ENCODE peak calls at places on chromosomes 3 and 15, in ten cellular contexts. O is neural crest cell; R is right atrium auricular region; H is BE2C; L is activated CD8-positive, alpha-beta T cell treated with anti-CD3 and anti-CD28 coated beads for 36 hours; Y is H9; W is Peyer's patch; V is MM.1S; Q is upper lobe of right lung; M is GM10248. G is an unnamed sample.

GRCh38 chr3:156317457-156317856 is 197.1 kb downstream of the KCNAB1 start:
- DNase-seq in Y (no peak), R (no peak), Q (no peak), L (no peak), O (no peak), W (no peak), V (no peak), M (no peak), H (no peak), G (no peak)

GRCh38 chr3:155418426-155418825 is 124.9 kb upstream of the STRIT1 start:
- DNase-seq in R (no peak), L (no peak), V (no peak), Q (no peak), O (peak; percentile 24), M (no peak), H (peak; percentile 38), W (no peak), Y (no peak), G (no peak)

GRCh38 chr3:189099505-189100290 is 72.1 kb upstream of the TPRG1 start:
- DNase-seq in L (no peak), R (peak; percentile 68), Y (no peak), V (no peak), M (no peak), H (no peak), Q (no peak), O (no peak), W (no peak), G (no peak)

GRCh38 chr3:120450261-120450913 is 405 bp downstream of the FSTL1 start:
- DNase-seq in L (peak; percentile 15), Y (no peak), Q (peak; percentile 73), O (peak; percentile 32), V (no peak), M (peak; percentile 36), W (peak; percentile 47), H (peak; percentile 29), R (no peak), G (peak; percentile 51)

GRCh38 chr15:57389991-57390390 is 13.7 kb downstream of the CGNL1 start:
- DNase-seq in H (no peak), R (no peak), Q (no peak), W (no peak), Y (no peak), O (no peak), L (no peak), V (no peak), M (no peak), G (no peak)

GRCh38 chr15:99729920-99730319 is 3.3 kb downstream of the LYSMD4 start:
- DNase-seq in H (peak; percentile 54), Y (no peak), O (no peak), W (peak; percentile 47), R (no peak), V (peak; percentile 19), M (no peak), L (peak; percentile 41), Q (no peak), G (peak; percentile 13)

GRCh38 chr3:171156455-171157005 is 130.0 kb upstream of the SLC2A2 start:
- DNase-seq in R (no peak), O (no peak), H (peak; percentile 28), Y (no peak), Q (no peak), V (no peak), M (no peak), W (no peak), L (no peak), G (no peak)

GRCh38 chr3:119311191-119311925 is 17.2 kb downstream of the ARHGAP31 start:
- DNase-seq in M (no peak), R (no peak), H (no peak), Q (no peak), V (no peak), W (no peak), Y (no peak), O (no peak), L (no peak), G (no peak)

GRCh38 chr3:98746882-98747281 is 16.3 kb upstream of the ST3GAL6 start:
- DNase-seq in L (no peak), W (no peak), V (no peak), Q (no peak), Y (no peak), H (no peak), R (no peak), O (no peak), M (no peak), G (no peak)

GRCh38 chr15:29805043-29805707 is 17.1 kb downstream of the TJP1 start:
- DNase-seq in O (no peak), Y (no peak), V (no peak), W (no peak), L (no peak), H (no peak), R (no peak), M (no peak), Q (no peak), G (no peak)

GRCh38 chr3:127254730-127255129 is 33.1 kb downstream of the PRR20G start:
- DNase-seq in R (peak; percentile 40), Q (no peak), O (no peak), L (no peak), M (no peak), H (peak; percentile 30), Y (no peak), W (no peak), V (peak; percentile 29), G (no peak)

GRCh38 chr3:14494973-14495300 is 45.2 kb downstream of the GRIP2 start:
- DNase-seq in H (no peak), Q (no peak), R (no peak), L (no peak), V (no peak), Y (no peak), M (no peak), O (no peak), W (no peak), G (no peak)

GRCh38 chr15:98562361-98562791 is 86.0 kb upstream of the IGF1R start:
- DNase-seq in O (no peak), R (no peak), Q (no peak), H (no peak), W (no peak), Y (no peak), V (no peak), M (no peak), L (no peak), G (peak; percentile 21)

GRCh38 chr15:69280783-69281182 is 17.9 kb upstream of the PAQR5 start:
- DNase-seq in R (no peak), V (no peak), O (no peak), L (no peak), M (no peak), W (no peak), Y (no peak), Q (no peak), H (no peak), G (no peak)

GRCh38 chr15:75578206-75578947 is 738 bp downstream of the PTPN9 start:
- DNase-seq in L (peak; percentile 15), R (no peak), W (peak; percentile 59), Y (peak; percentile 34), V (peak; percentile 50), O (peak; percentile 22), M (peak; percentile 65), H (peak; percentile 34), Q (peak; percentile 74), G (peak; percentile 47)

GRCh38 chr3:125382323-125382722 is 7.2 kb upstream of the ZNF148 start:
- DNase-seq in Y (no peak), Q (no peak), V (no peak), O (no peak), W (no peak), L (no peak), M (no peak), R (no peak), H (no peak), G (no peak)

DNA sequence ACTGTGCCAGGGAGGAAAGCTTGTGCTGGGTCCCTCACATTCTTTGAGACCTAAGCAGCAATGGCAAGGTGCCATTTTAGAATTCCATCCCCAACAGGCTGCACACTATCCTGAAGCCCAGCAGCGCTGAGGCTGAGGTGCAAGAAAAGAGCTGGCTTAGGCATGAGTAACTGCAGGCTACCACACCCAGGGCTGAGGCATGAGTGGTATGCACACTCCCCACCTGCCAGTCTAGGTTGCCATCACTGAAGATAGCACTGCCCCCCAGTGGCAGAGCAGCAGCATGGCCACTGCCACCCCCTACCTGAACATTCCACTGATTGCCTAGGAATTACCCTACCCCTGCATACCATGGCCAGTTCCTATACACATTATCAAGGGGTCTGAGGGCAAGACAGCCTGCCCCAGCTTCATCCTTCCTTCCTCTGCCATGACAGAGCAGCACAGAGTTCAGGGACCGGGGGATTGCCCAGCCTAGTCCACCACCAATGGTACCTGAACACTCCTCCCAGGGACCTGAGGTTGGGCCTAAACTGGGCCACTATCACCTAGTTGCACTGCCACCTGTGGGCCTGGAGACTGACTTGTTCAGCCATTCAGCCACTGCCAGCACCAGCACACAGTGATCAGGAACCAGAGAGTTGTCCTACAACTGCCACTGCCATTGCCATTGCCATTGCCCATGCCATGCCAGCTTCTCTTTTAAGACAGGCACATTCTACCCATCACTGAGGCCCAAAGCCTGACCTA is 129.8 kb downstream of the SATB1 start:
- DNase-seq in M (peak; percentile 49), V (peak; percentile 52), R (no peak), Y (peak; percentile 92), H (peak; percentile 37), O (no peak), W (peak; percentile 47), L (peak; percentile 51), Q (peak; percentile 73), G (peak; percentile 23)
- TF ChIP-seq CTCF in M (peak; percentile 65), V (peak; percentile 88), R (no peak), Y (peak; percentile 93), H (peak; percentile 64), O (peak; percentile 74), W (peak; percentile 48), L (peak; percentile 52), Q (peak; percentile 52), G (peak; percentile 28)

GRCh38 chr15:66830358-66830757 is 128.3 kb downstream of the SMAD6 start:
- DNase-seq in M (no peak), Y (no peak), V (no peak), O (no peak), W (peak; percentile 47), L (no peak), H (no peak), Q (peak; percentile 57), R (no peak), G (no peak)
- TF ChIP-seq CTCF in M (no peak), Y (no peak), V (no peak), O (no peak), W (no peak), L (no peak), H (no peak), Q (no peak), R (no peak), G (no peak)

GRCh38 chr15:61483599-61483998 is 254.5 kb upstream of the RORA start:
- DNase-seq in M (no peak), Y (no peak), O (no peak), V (no peak), Q (no peak), H (no peak), R (no peak), L (no peak), W (no peak), G (no peak)
- TF ChIP-seq CTCF in M (no peak), Y (peak; percentile 16), O (no peak), V (no peak), Q (no peak), H (no peak), R (no peak), L (no peak), W (no peak), G (no peak)

DNA sequence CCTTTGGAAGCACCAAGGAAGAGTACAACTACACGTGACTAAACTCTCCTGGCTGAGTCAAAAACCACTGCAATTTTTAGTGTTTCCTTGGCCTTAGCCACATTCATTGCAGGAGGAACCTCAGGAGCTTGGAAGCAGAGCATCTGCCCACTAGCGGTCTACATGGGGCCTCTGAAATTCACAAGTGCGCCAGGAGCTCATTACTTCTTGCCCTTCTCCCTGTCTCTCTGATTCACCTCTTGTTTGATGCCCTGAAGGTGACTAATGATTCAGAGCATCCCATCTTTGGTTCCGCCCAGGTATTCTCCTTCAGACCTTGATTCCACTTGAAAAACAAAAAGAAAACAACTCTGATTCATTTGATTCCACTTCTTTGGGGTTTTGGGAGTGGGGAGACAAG is 201.1 kb upstream of the LPP start:
- DNase-seq in Y (peak; percentile 33), Q (no peak), R (no peak), O (no peak), V (no peak), W (no peak), H (no peak), M (no peak), L (no peak), G (no peak)
- TF ChIP-seq CTCF in Y (peak; percentile 11), Q (no peak), R (no peak), O (no peak), V (no peak), W (no peak), H (no peak), M (no peak), L (no peak), G (no peak)